ENCODE peak calls at places on chromosome 9, in seven cellular contexts. N is mesenchymal stem cell, B is hepatocyte, L is left ventricle myocardium inferior, E is A673, W is aorta, G is A549. K is an unnamed sample. For H3K4me1, the result is how much of the 10 kb centered on the place peaks cover.

GRCh38 chr9:5596173-5596572 is 32.7 kb upstream of the RIC1 start:
- DNase-seq in G (no peak), B (no peak), N (no peak), W (no peak), E (peak), L (no peak), K (no peak)

GRCh38 chr9:79817469-79818004 is 245.8 kb downstream of the TLE4 start:
- DNase-seq in L (no peak), E (no peak), W (peak), B (no peak), N (peak), G (no peak), K (no peak)

GRCh38 chr9:68844196-68844595 is 139.2 kb downstream of the PIP5K1B start:
- DNase-seq in L (no peak), B (no peak), W (no peak), E (no peak), G (no peak), N (no peak), K (no peak)

GRCh38 chr9:70679845-70680244 is 265.4 kb upstream of the KLF9 start:
- DNase-seq in W (no peak), B (no peak), L (no peak), G (no peak), E (no peak), N (no peak), K (no peak)

GRCh38 chr9:2477755-2478154 is 143.8 kb upstream of the VLDLR start:
- DNase-seq in L (no peak), W (no peak), N (peak), E (no peak), G (no peak), B (no peak), K (no peak)

GRCh38 chr9:69671904-69672827 is at the start of gene APBA1:
- DNase-seq in B (peak), G (peak), W (peak), L (peak), E (peak), N (peak), K (peak)

GRCh38 chr9:111187376-111187775 is 142.6 kb downstream of the OR2K2 start:
- DNase-seq in G (no peak), W (no peak), L (no peak), E (no peak), B (no peak), N (no peak), K (no peak)

GRCh38 chr9:734831-735511 is 106.5 kb upstream of the DMRT1 start:
- DNase-seq in G (no peak), L (no peak), E (no peak), W (peak), N (peak), B (peak), K (no peak)

GRCh38 chr9:1231998-1232919 is 182.1 kb downstream of the DMRT2 start:
- DNase-seq in E (no peak), B (no peak), L (peak), W (peak), N (no peak), G (peak), K (peak)

GRCh38 chr9:82535432-82535998 is 527.4 kb downstream of the RASEF start:
- DNase-seq in N (no peak), E (no peak), L (no peak), W (no peak), G (no peak), B (no peak), K (no peak)

GRCh38 chr9:96361668-96362067 is 21.8 kb downstream of the SLC35D2 start:
- DNase-seq in G (no peak), E (no peak), L (no peak), N (no peak), W (no peak), B (no peak), K (no peak)

GRCh38 chr9:79976501-79977444 is 405.0 kb downstream of the TLE4 start:
- DNase-seq in G (no peak), W (no peak), N (no peak), B (no peak), L (no peak), E (peak), K (peak)

GRCh38 chr9:79667716-79668458 is 96.1 kb downstream of the TLE4 start:
- DNase-seq in L (no peak), G (peak), W (no peak), E (no peak), N (no peak), B (no peak), K (no peak)

GRCh38 chr9:111621895-111622480 is 9.1 kb upstream of the DNAJC25 start:
- DNase-seq in N (peak), B (peak), W (no peak), G (peak), E (peak), L (no peak), K (peak)

GRCh38 chr9:113578279-113578865 is 114.8 kb downstream of the RGS3 start:
- DNase-seq in E (no peak), N (no peak), B (no peak), G (no peak), L (peak), W (peak), K (no peak)

GRCh38 chr9:122227576-122227903 is 1.2 kb downstream of the LHX6 start:
- DNase-seq in B (no peak), L (no peak), G (no peak), W (no peak), N (no peak), E (no peak), K (no peak)

GRCh38 chr9:34047864-34048729 is 590 bp downstream of the UBAP2 start:
- DNase-seq in E (peak), L (peak), B (peak), W (peak), N (no peak), G (peak), K (peak)

GRCh38 chr9:96136992-96137665 is 164.8 kb downstream of the HSD17B3 start:
- DNase-seq in L (no peak), G (no peak), B (peak), W (peak), N (peak), E (no peak), K (peak)

GRCh38 chr9:4955836-4956235 is 29.2 kb upstream of the JAK2 start:
- DNase-seq in E (no peak), W (no peak), B (no peak), N (no peak), L (no peak), G (peak), K (no peak)

GRCh38 chr9:38434365-38434764 is 10.1 kb upstream of the IGFBPL1 start:
- DNase-seq in W (no peak), B (no peak), N (no peak), E (no peak), G (no peak), L (no peak), K (no peak)

GRCh38 chr9:38428062-38428461 is 3.8 kb upstream of the IGFBPL1 start:
- DNase-seq in N (no peak), E (no peak), W (no peak), B (no peak), L (no peak), G (no peak), K (no peak)

GRCh38 chr9:38432922-38433510 is 8.8 kb upstream of the IGFBPL1 start:
- DNase-seq in G (peak), W (no peak), E (peak), N (peak), B (peak), L (no peak), K (peak)

GRCh38 chr9:38434833-38435232 is 10.6 kb upstream of the IGFBPL1 start:
- DNase-seq in B (peak), N (no peak), L (no peak), W (no peak), G (no peak), E (no peak), K (peak)

GRCh38 chr9:38431101-38431500 is 6.8 kb upstream of the IGFBPL1 start:
- DNase-seq in E (no peak), N (no peak), L (no peak), W (no peak), B (no peak), G (no peak), K (no peak)
- H3K27ac ChIP-seq in E (no peak), N (no peak), L (no peak), W (no peak), B (no peak), G (no peak), K (no peak)

GRCh38 chr9:91836515-91836914 is 113.5 kb downstream of the ROR2 start:
- DNase-seq in E (no peak), W (no peak), L (peak), B (no peak), N (no peak), G (no peak), K (no peak)

GRCh38 chr9:91840469-91840868 is 109.6 kb downstream of the ROR2 start:
- DNase-seq in B (no peak), W (no peak), E (no peak), N (no peak), L (no peak), G (no peak), K (no peak)

GRCh38 chr9:91835632-91836031 is 114.4 kb downstream of the ROR2 start:
- DNase-seq in E (no peak), N (no peak), W (no peak), G (no peak), B (no peak), L (no peak), K (no peak)

GRCh38 chr9:91839926-91840464 is 110.0 kb downstream of the ROR2 start:
- DNase-seq in B (no peak), G (no peak), W (no peak), E (no peak), L (no peak), N (no peak), K (no peak)

GRCh38 chr9:91837982-91838731 is 111.9 kb downstream of the ROR2 start:
- DNase-seq in N (no peak), E (peak), B (peak), G (peak), L (peak), W (peak), K (peak)
- H3K4me3 ChIP-seq in N (peak), E (no peak), B (no peak), G (no peak), L (peak), W (no peak), K (no peak)

GRCh38 chr9:109477269-109478203 is 20.6 kb downstream of the PTPN3 start:
- DNase-seq in W (no peak), L (no peak), E (no peak), B (peak), G (peak), N (no peak), K (peak)

GRCh38 chr9:109474944-109475343 is 23.2 kb downstream of the PTPN3 start:
- DNase-seq in L (no peak), G (no peak), B (no peak), E (no peak), N (no peak), W (no peak), K (no peak)

GRCh38 chr9:109478204-109478563 is 19.9 kb downstream of the PTPN3 start:
- DNase-seq in E (no peak), N (no peak), W (no peak), B (no peak), G (no peak), L (no peak), K (no peak)

GRCh38 chr9:109475526-109475925 is 22.6 kb downstream of the PTPN3 start:
- DNase-seq in L (no peak), N (no peak), G (no peak), W (peak), B (no peak), E (no peak), K (no peak)

GRCh38 chr9:109476781-109477268 is 21.3 kb downstream of the PTPN3 start:
- DNase-seq in B (peak), E (no peak), N (no peak), G (no peak), L (no peak), W (no peak), K (peak)
- H3K4me1 ChIP-seq in B (under half), E (under half), N (under half), G (half or more), L (under half), W (under half), K (under half)

DNA sequence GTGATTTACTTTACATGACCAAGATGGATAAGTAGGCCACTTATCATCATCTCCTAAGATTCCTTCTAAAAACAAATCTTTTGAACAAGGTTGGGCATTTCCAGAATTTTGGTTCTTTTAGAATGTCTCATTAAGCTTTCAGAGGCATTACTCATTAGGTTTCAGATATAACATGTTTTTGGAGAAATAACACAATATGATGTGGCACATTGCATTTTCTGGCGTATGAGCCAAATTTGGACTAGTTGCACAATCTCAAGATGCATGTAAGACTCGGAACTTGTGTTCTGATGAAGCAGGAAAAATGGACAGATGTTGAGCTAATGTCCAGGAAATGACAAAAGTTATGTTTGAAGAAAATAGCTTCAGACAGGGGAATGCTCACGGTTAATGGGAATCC is 145.8 kb upstream of the TNC start:
- DNase-seq in L (no peak), G (no peak), B (no peak), E (no peak), W (no peak), N (no peak), K (no peak)
- H3K27ac ChIP-seq in L (no peak), G (no peak), B (no peak), E (no peak), W (no peak), N (no peak), K (no peak)

GRCh38 chr9:131762356-131762932 is 22.6 kb upstream of the RAPGEF1 start:
- DNase-seq in L (peak), B (peak), W (peak), G (peak), E (peak), N (peak), K (peak)
- H3K4me3 ChIP-seq in L (no peak), B (no peak), W (no peak), G (no peak), E (no peak), N (no peak), K (no peak)

GRCh38 chr9:97994695-97995094 is 11.6 kb downstream of the ANP32B start:
- DNase-seq in W (no peak), E (no peak), G (no peak), B (no peak), L (no peak), N (no peak), K (peak)
- H3K4me1 ChIP-seq in W (under half), E (under half), G (under half), B (under half), L (half or more), N (under half), K (under half)

GRCh38 chr9:90898229-90898628 is 96.6 kb downstream of the SYK start:
- DNase-seq in N (no peak), B (no peak), E (no peak), W (no peak), G (no peak), L (no peak), K (no peak)

GRCh38 chr9:90893706-90894105 is 92.1 kb downstream of the SYK start:
- DNase-seq in B (no peak), W (no peak), N (no peak), L (no peak), G (no peak), E (no peak), K (no peak)

GRCh38 chr9:90894956-90895687 is 93.5 kb downstream of the SYK start:
- DNase-seq in G (peak), W (no peak), N (peak), B (no peak), L (no peak), E (peak), K (no peak)

GRCh38 chr9:90895786-90896185 is 94.2 kb downstream of the SYK start:
- DNase-seq in G (no peak), E (no peak), L (no peak), B (no peak), W (no peak), N (no peak), K (no peak)

DNA sequence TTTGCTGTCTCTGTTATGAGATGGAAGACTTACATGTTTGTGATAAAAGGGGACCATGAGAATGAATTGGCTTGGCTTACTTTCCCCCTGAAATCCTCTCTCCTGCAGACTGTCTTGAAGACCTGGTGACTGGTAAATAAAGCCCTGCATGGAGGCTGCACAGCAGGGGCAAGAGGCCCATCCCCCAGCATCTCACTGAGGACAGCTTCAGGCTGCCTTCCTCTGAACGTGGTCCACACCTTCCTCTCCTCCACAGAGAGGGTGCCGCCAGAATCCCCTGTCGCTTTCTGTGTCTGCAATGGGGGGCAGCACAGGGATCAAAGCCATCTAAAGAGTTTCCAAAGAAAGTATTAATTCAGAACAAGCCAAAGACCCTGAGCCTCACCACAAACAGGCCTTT is 94.6 kb downstream of the SYK start:
- DNase-seq in N (no peak), G (no peak), B (no peak), L (no peak), W (no peak), E (no peak), K (no peak)
- H3K27ac ChIP-seq in N (no peak), G (no peak), B (no peak), L (no peak), W (no peak), E (no peak), K (no peak)

DNA sequence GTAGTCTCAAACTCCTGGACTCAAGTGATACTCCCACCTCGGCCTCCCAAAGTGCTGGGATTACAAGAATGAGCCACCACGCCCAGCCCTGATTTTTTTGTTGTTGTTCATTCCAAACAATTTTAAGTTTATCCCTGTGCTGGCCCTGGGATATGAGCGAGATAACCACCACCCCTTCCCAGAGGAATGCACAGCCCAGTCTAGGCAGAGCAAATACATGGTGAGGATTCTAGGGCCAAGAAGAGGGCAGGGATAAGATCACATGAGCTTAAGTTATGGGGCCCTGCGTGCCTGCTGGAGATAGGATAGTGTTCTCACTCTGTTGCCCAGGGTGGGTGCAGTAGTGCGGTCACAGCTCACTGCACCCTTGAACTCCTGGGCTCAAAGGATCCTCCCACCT is 21.0 kb upstream of the TOR1B start:
- DNase-seq in W (no peak), G (no peak), B (no peak), L (no peak), E (no peak), N (no peak), K (no peak)
- H3K4me3 ChIP-seq in W (no peak), G (no peak), B (no peak), L (no peak), E (no peak), N (no peak), K (no peak)

GRCh38 chr9:131677051-131677444 is 62.8 kb downstream of the RAPGEF1 start:
- DNase-seq in B (no peak), N (peak), E (no peak), W (no peak), G (no peak), L (no peak), K (no peak)
- H3K4me1 ChIP-seq in B (half or more), N (under half), E (half or more), W (under half), G (under half), L (half or more), K (under half)

DNA sequence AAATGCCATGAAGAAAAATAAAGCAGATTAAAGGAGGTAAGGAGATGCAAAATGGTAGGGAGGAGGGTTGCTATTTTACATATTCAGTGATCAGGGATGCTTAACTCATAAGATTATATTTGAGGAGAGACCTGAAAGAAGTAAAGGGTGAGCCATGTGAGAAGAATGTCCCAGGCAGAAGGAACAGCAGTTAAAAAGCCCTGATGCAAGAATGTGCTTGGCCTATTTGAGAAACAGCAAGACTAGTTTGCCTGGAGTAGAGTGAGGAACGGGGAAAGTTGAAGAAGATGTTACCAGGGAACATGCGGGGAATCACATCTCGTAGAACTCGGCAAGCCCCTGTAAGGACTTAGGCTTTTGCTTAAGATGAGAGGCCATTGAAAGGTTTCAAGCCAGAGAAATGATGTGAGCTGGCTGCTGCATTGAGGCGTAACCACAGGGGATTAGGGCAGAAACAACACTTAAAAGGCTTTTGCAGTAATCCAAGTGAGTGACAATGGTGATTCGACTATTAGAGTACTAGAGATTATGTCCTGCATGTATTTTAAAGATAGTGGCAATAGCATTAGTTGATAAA is 198.7 kb downstream of the VPS13A start:
- DNase-seq in L (no peak), G (no peak), B (no peak), E (peak), W (no peak), N (peak), K (no peak)
- H3K27ac ChIP-seq in L (no peak), G (no peak), B (no peak), E (no peak), W (no peak), N (no peak), K (no peak)